ENCODE peak calls at places on chromosomes 11 and 22, in six cellular contexts. J, P, S, K, Y and N are unnamed samples. For H3K36me3 and H3K27me3, the result is how much of the 10 kb centered on the place peaks cover.

GRCh38 chr11:65559951-65560537 is 1.9 kb upstream of the LTBP3 start:
- DNase-seq in J (no peak), P (no peak), S (no peak), K (no peak), Y (no peak), N (no peak)

GRCh38 chr11:65630215-65630614 is 7.7 kb upstream of the SIPA1 start:
- DNase-seq in J (no peak), P (no peak), S (no peak), K (no peak), Y (no peak), N (no peak)

GRCh38 chr11:14499560-14500180 is at the start of gene COPB1:
- DNase-seq in J (peak), P (peak), S (peak), K (peak), Y (peak), N (peak)

GRCh38 chr11:9982127-9982795 is 311.8 kb downstream of the SBF2 start:
- DNase-seq in J (no peak), P (no peak), S (no peak), K (no peak), Y (no peak), N (no peak)

GRCh38 chr11:25758145-25758661 is 573.7 kb upstream of the ANO3 start:
- DNase-seq in J (no peak), P (no peak), S (no peak), K (no peak), Y (no peak), N (no peak)

GRCh38 chr11:63764201-63764711 is 4.3 kb downstream of the ZFTA start:
- DNase-seq in J (no peak), P (no peak), S (peak), K (no peak), Y (no peak), N (peak)

GRCh38 chr22:47328550-47329243 is 566.2 kb downstream of the TBC1D22A start:
- DNase-seq in J (no peak), P (peak), S (no peak), K (no peak), Y (peak), N (no peak)

GRCh38 chr11:94933225-94934130 is 39.9 kb downstream of the CWC15 start:
- DNase-seq in J (no peak), P (peak), S (no peak), K (no peak), Y (peak), N (no peak)

GRCh38 chr22:43252319-43252718 is 65.4 kb upstream of the TTLL12 start:
- DNase-seq in J (no peak), P (no peak), S (no peak), K (no peak), Y (no peak), N (no peak)

GRCh38 chr11:119169272-119169719 is 771 bp downstream of the NLRX1 start:
- DNase-seq in J (no peak), P (no peak), S (no peak), K (no peak), Y (peak), N (peak)

GRCh38 chr11:129442171-129442570 is 66.5 kb downstream of the BARX2 start:
- DNase-seq in J (no peak), P (no peak), S (no peak), K (no peak), Y (no peak), N (no peak)

GRCh38 chr11:33544593-33545373 is 155.8 kb downstream of the C11orf91 start:
- DNase-seq in J (no peak), P (no peak), S (no peak), K (no peak), Y (no peak), N (no peak)

GRCh38 chr11:71211631-71212030 is 40.7 kb downstream of the SHANK2 start:
- DNase-seq in J (no peak), P (no peak), S (no peak), K (no peak), Y (no peak), N (no peak)

GRCh38 chr22:25558341-25558740 is 6.1 kb upstream of the GRK3 start:
- DNase-seq in J (no peak), P (no peak), S (no peak), K (no peak), Y (no peak), N (no peak)

GRCh38 chr11:129077191-129077590 is 114.9 kb downstream of the ARHGAP32 start:
- DNase-seq in J (no peak), P (no peak), S (no peak), K (no peak), Y (no peak), N (no peak)

GRCh38 chr11:78453140-78453935 is 35.7 kb upstream of the GAB2 start:
- DNase-seq in J (no peak), P (no peak), S (no peak), K (no peak), Y (no peak), N (no peak)

GRCh38 chr11:43868852-43869567 is 11.6 kb upstream of the ALKBH3 start:
- DNase-seq in J (no peak), P (no peak), S (no peak), K (no peak), Y (peak), N (no peak)

GRCh38 chr11:118820412-118821357 is 29.7 kb upstream of the DDX6 start:
- DNase-seq in J (peak), P (no peak), S (peak), K (no peak), Y (peak), N (peak)

GRCh38 chr22:32013200-32013599 is 29.9 kb upstream of the SLC5A1 start:
- DNase-seq in J (no peak), P (no peak), S (no peak), K (no peak), Y (no peak), N (no peak)

GRCh38 chr11:102267602-102268001 is 49.7 kb upstream of the BIRC3 start:
- DNase-seq in J (no peak), P (no peak), S (no peak), K (no peak), Y (no peak), N (no peak)

GRCh38 chr22:40123387-40123786 is 54.3 kb upstream of the TNRC6B start:
- DNase-seq in J (no peak), P (no peak), S (no peak), K (no peak), Y (no peak), N (no peak)

GRCh38 chr22:50526849-50527801 is 1.7 kb upstream of the SCO2 start:
- DNase-seq in J (no peak), P (no peak), S (peak), K (peak), Y (peak), N (peak)

GRCh38 chr11:67409781-67410368 is 5.6 kb upstream of the CARNS1 start:
- DNase-seq in J (no peak), P (no peak), S (peak), K (peak), Y (no peak), N (peak)

GRCh38 chr11:60951909-60952741 is at the start of gene SLC15A3:
- DNase-seq in J (no peak), P (no peak), S (peak), K (no peak), Y (peak), N (peak)
- H3K4me3 ChIP-seq in J (peak), P (peak), S (peak), K (no peak), Y (peak), N (peak)

DNA sequence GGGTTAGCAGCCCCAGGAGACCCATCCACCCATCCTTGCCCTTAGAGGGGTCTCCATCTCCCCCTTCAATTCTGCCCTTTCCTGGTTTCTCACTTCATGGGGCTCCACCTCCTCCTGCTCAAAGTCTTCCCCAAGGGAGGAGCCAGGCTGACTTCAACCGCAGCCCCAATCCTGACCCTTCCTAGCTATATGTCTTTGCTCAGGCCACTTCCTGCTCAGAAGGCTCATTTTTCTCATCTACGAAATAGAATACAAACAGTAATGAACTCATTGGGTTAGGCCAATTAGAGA is 24.5 kb downstream of the POU2AF1 start:
- DNase-seq in J (no peak), P (no peak), S (no peak), K (no peak), Y (no peak), N (no peak)
- H3K36me3 ChIP-seq in J (under half), P (under half), S (under half), K (under half), Y (under half), N (under half)

GRCh38 chr22:44943701-44944324 is 66.0 kb downstream of the PHF21B start:
- DNase-seq in J (no peak), P (no peak), S (no peak), K (no peak), Y (no peak), N (no peak)
- H3K27me3 ChIP-seq in J (under half), P (under half), S (under half), K (under half), Y (half or more), N (under half)

DNA sequence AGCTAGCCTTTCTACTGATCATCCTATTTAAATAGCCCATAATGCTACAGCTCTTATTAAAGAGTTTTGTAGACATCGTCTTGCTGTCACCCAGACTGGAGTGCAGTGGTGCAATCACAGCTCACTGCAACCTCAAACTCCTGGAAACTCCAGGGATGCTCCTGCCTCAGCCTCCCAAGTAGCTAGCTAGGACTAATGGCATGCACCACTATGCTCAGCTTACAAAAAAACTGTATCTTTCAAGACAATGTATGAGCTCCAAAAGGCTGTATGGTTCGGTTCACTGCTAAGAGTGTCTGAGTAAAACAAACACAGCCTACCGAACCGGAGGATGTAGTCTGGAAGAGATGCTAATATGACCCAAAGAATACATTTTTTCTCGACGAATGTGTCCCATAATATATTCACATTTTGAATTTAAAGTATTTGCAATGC is 2.6 kb downstream of the TAF1D start:
- DNase-seq in J (no peak), P (no peak), S (no peak), K (no peak), Y (no peak), N (no peak)
- H3K4me3 ChIP-seq in J (peak), P (peak), S (peak), K (peak), Y (no peak), N (no peak)

GRCh38 chr11:114442559-114442958 is 3.3 kb downstream of the REXO2 start:
- DNase-seq in J (no peak), P (no peak), S (no peak), K (no peak), Y (no peak), N (no peak)
- H3K36me3 ChIP-seq in J (under half), P (under half), S (under half), K (under half), Y (under half), N (under half)

DNA sequence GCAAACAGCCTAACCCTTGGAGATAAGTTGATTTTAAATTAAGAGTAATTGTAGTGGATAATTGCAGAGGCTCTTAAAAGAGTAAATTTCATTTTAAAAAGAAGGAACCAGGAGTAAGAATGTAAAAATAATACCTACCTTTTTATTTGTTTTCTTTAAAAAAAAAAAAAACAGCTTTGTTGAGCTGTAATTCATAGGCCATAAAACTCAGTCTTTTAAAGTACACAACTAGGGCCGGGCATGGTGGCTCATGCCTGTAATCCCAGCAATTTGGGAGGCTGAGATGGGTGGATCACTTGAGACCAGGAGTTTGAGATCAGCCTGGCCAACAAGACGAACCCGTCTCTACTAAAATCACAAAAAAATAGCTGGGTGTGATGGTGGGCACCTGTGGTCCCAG is 42.4 kb downstream of the MTMR3 start:
- DNase-seq in J (no peak), P (no peak), S (no peak), K (no peak), Y (no peak), N (no peak)
- H3K27me3 ChIP-seq in J (under half), P (under half), S (under half), K (under half), Y (under half), N (under half)

GRCh38 chr11:2912038-2912410 is 17.2 kb downstream of the PHLDA2 start:
- DNase-seq in J (no peak), P (no peak), S (no peak), K (no peak), Y (no peak), N (no peak)

GRCh38 chr11:2913029-2913431 is 16.2 kb downstream of the PHLDA2 start:
- DNase-seq in J (no peak), P (no peak), S (no peak), K (no peak), Y (no peak), N (peak)

GRCh38 chr11:2913776-2914474 is 15.3 kb downstream of the PHLDA2 start:
- DNase-seq in J (no peak), P (no peak), S (no peak), K (no peak), Y (no peak), N (peak)

GRCh38 chr11:2911088-2912037 is 17.9 kb downstream of the PHLDA2 start:
- DNase-seq in J (no peak), P (no peak), S (no peak), K (peak), Y (no peak), N (peak)

DNA sequence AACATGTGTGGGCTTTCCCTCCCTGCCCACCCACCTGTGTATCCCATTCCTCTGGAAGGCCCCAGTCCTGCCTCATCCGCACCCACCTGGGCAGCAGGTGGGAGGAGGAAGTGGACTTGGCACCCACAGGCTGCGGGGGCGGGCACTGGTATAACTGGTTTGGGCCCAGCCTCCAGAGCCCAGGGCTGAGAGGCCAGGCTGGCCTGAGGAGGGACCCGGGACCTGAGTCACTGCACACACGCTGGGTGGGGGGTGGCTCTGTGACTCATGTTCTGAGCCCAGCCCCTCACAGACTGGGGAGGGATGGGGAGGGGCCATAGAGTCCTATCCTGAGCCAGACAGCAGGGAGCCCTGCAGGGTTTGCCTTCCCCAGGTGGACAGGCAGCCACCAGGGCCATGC is 16.7 kb downstream of the PHLDA2 start:
- DNase-seq in J (peak), P (no peak), S (peak), K (peak), Y (peak), N (peak)
- H3K4me3 ChIP-seq in J (no peak), P (no peak), S (no peak), K (no peak), Y (no peak), N (no peak)